ENCODE peak calls at places on chromosomes 6 and 20, in four cellular contexts. One of them, this sample, is unnamed.

GRCh38 chr20:32830437-32830836 is 10.7 kb downstream of the MAPRE1 start:
- DNase-seq in CD4-positive, alpha-beta memory T cell: no peak
- DNase-seq in adrenal gland: peak; percentile 61
- DNase-seq in gastrocnemius medialis: peak; percentile 50
- DNase-seq in this sample: peak; percentile 60

GRCh38 chr6:34143884-34144580 is 1.9 kb downstream of the GRM4 start:
- DNase-seq in CD4-positive, alpha-beta memory T cell: peak; percentile 26
- DNase-seq in adrenal gland: no peak
- DNase-seq in gastrocnemius medialis: no peak
- DNase-seq in this sample: no peak

GRCh38 chr6:28235912-28236452 is 10.9 kb downstream of the ZSCAN9 start:
- DNase-seq in CD4-positive, alpha-beta memory T cell: no peak
- DNase-seq in adrenal gland: no peak
- DNase-seq in gastrocnemius medialis: no peak
- DNase-seq in this sample: no peak

GRCh38 chr6:130932956-130933355 is 105.8 kb downstream of the SMLR1 start:
- DNase-seq in CD4-positive, alpha-beta memory T cell: no peak
- DNase-seq in adrenal gland: no peak
- DNase-seq in gastrocnemius medialis: no peak
- DNase-seq in this sample: no peak

GRCh38 chr20:12061471-12061870 is 143.8 kb downstream of the BTBD3 start:
- DNase-seq in CD4-positive, alpha-beta memory T cell: no peak
- DNase-seq in adrenal gland: no peak
- DNase-seq in gastrocnemius medialis: no peak
- DNase-seq in this sample: no peak

GRCh38 chr20:11544029-11544678 is 373.5 kb upstream of the BTBD3 start:
- DNase-seq in CD4-positive, alpha-beta memory T cell: no peak
- DNase-seq in adrenal gland: no peak
- DNase-seq in gastrocnemius medialis: no peak
- DNase-seq in this sample: no peak

GRCh38 chr6:162854734-162855191 is 127.0 kb downstream of the PACRG start:
- DNase-seq in CD4-positive, alpha-beta memory T cell: no peak
- DNase-seq in adrenal gland: no peak
- DNase-seq in gastrocnemius medialis: no peak
- DNase-seq in this sample: no peak

GRCh38 chr20:51428451-51429143 is 113.9 kb downstream of the NFATC2 start:
- DNase-seq in CD4-positive, alpha-beta memory T cell: no peak
- DNase-seq in adrenal gland: peak; percentile 33
- DNase-seq in gastrocnemius medialis: no peak
- DNase-seq in this sample: peak; percentile 76

GRCh38 chr20:14612389-14612788 is 275.0 kb upstream of the FLRT3 start:
- DNase-seq in CD4-positive, alpha-beta memory T cell: no peak
- DNase-seq in adrenal gland: no peak
- DNase-seq in gastrocnemius medialis: no peak
- DNase-seq in this sample: no peak

GRCh38 chr6:28657756-28658465 is 132.2 kb downstream of the GPX5 start:
- DNase-seq in CD4-positive, alpha-beta memory T cell: peak; percentile 21
- DNase-seq in adrenal gland: peak; percentile 64
- DNase-seq in gastrocnemius medialis: no peak
- DNase-seq in this sample: no peak

GRCh38 chr6:163341671-163342070 is 72.8 kb upstream of the QKI start:
- DNase-seq in CD4-positive, alpha-beta memory T cell: no peak
- DNase-seq in adrenal gland: no peak
- DNase-seq in gastrocnemius medialis: no peak
- DNase-seq in this sample: peak; percentile 39

GRCh38 chr20:43584448-43585138 is 6.1 kb upstream of the IFT52 start:
- DNase-seq in CD4-positive, alpha-beta memory T cell: no peak
- DNase-seq in adrenal gland: no peak
- DNase-seq in gastrocnemius medialis: no peak
- DNase-seq in this sample: peak; percentile 67

DNA sequence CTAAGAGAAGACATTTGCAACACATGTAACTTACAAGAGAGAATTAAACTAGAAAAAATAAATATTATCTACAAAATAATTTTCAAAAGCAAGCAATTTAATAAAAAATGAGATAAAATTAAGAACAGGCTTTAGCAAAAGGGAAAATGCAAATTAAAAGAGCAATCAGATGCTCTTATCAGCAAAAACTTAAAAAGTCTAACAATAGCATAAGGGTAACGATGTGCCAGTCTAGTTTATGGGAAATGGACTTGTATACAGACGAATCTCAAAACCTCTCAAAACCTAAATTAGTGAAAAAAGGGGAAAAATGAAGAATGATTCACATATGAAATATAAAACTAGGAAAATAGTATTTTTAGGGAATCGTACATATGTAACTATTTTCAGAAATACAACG is 1.1 kb upstream of the MANEA start:
- DNase-seq in CD4-positive, alpha-beta memory T cell: no peak
- DNase-seq in adrenal gland: no peak
- DNase-seq in gastrocnemius medialis: no peak
- DNase-seq in this sample: no peak
- H3K4me3 ChIP-seq in CD4-positive, alpha-beta memory T cell: peak overlapping the region; percentile 98
- H3K4me3 ChIP-seq in adrenal gland: no peak overlapping the region
- H3K4me3 ChIP-seq in gastrocnemius medialis: peak overlapping the region; percentile 88
- H3K4me3 ChIP-seq in this sample: peak overlapping the region; percentile 79

GRCh38 chr6:143971453-143971852 is 36.6 kb downstream of the PLAGL1 start:
- DNase-seq in CD4-positive, alpha-beta memory T cell: no peak
- DNase-seq in adrenal gland: no peak
- DNase-seq in gastrocnemius medialis: no peak
- DNase-seq in this sample: no peak

GRCh38 chr6:143969077-143969476 is 39.0 kb downstream of the PLAGL1 start:
- DNase-seq in CD4-positive, alpha-beta memory T cell: no peak
- DNase-seq in adrenal gland: no peak
- DNase-seq in gastrocnemius medialis: no peak
- DNase-seq in this sample: no peak

GRCh38 chr6:143973097-143973979 is 34.7 kb downstream of the PLAGL1 start:
- DNase-seq in CD4-positive, alpha-beta memory T cell: no peak
- DNase-seq in adrenal gland: no peak
- DNase-seq in gastrocnemius medialis: no peak
- DNase-seq in this sample: no peak

GRCh38 chr6:143967861-143968498 is 40.1 kb downstream of the PLAGL1 start:
- DNase-seq in CD4-positive, alpha-beta memory T cell: no peak
- DNase-seq in adrenal gland: no peak
- DNase-seq in gastrocnemius medialis: no peak
- DNase-seq in this sample: no peak

GRCh38 chr6:143970827-143971226 is 37.2 kb downstream of the PLAGL1 start:
- DNase-seq in CD4-positive, alpha-beta memory T cell: no peak
- DNase-seq in adrenal gland: no peak
- DNase-seq in gastrocnemius medialis: no peak
- DNase-seq in this sample: no peak
- H3K27me3 ChIP-seq in CD4-positive, alpha-beta memory T cell: no peaks in the 10 kb centered on the region
- H3K27me3 ChIP-seq in adrenal gland: no peaks in the 10 kb centered on the region
- H3K27me3 ChIP-seq in gastrocnemius medialis: no peaks in the 10 kb centered on the region
- H3K27me3 ChIP-seq in this sample: no peaks in the 10 kb centered on the region

GRCh38 chr6:75202676-75203131 is 3.1 kb downstream of the COL12A1 start:
- DNase-seq in CD4-positive, alpha-beta memory T cell: no peak
- DNase-seq in adrenal gland: no peak
- DNase-seq in gastrocnemius medialis: no peak
- DNase-seq in this sample: no peak
- H3K4me3 ChIP-seq in CD4-positive, alpha-beta memory T cell: no peak overlapping the region
- H3K4me3 ChIP-seq in adrenal gland: no peak overlapping the region
- H3K4me3 ChIP-seq in gastrocnemius medialis: peak overlapping the region; percentile 39
- H3K4me3 ChIP-seq in this sample: peak overlapping the region; percentile 57

GRCh38 chr6:166307981-166308768 is at the start of gene PRR18:
- DNase-seq in CD4-positive, alpha-beta memory T cell: no peak
- DNase-seq in adrenal gland: no peak
- DNase-seq in gastrocnemius medialis: no peak
- DNase-seq in this sample: no peak
- H3K27me3 ChIP-seq in CD4-positive, alpha-beta memory T cell: peaks cover 12% of the 10 kb centered on the region
- H3K27me3 ChIP-seq in adrenal gland: peaks cover 40% of the 10 kb centered on the region
- H3K27me3 ChIP-seq in gastrocnemius medialis: peaks cover 39% of the 10 kb centered on the region
- H3K27me3 ChIP-seq in this sample: no peaks in the 10 kb centered on the region

GRCh38 chr6:33018904-33019303 is 9.5 kb upstream of the HLA-DOA start:
- DNase-seq in CD4-positive, alpha-beta memory T cell: peak; percentile 28
- DNase-seq in adrenal gland: peak; percentile 82
- DNase-seq in gastrocnemius medialis: peak; percentile 58
- DNase-seq in this sample: peak; percentile 85
- H3K4me3 ChIP-seq in CD4-positive, alpha-beta memory T cell: peak overlapping the region; percentile 8
- H3K4me3 ChIP-seq in adrenal gland: no peak overlapping the region
- H3K4me3 ChIP-seq in gastrocnemius medialis: peak overlapping the region; percentile 36
- H3K4me3 ChIP-seq in this sample: peak overlapping the region; percentile 10

GRCh38 chr20:35224536-35224935 is 2.0 kb upstream of the MMP24 start:
- DNase-seq in CD4-positive, alpha-beta memory T cell: no peak
- DNase-seq in adrenal gland: no peak
- DNase-seq in gastrocnemius medialis: no peak
- DNase-seq in this sample: no peak
- H3K27me3 ChIP-seq in CD4-positive, alpha-beta memory T cell: peaks cover 8% of the 10 kb centered on the region
- H3K27me3 ChIP-seq in adrenal gland: no peaks in the 10 kb centered on the region
- H3K27me3 ChIP-seq in gastrocnemius medialis: peaks cover 19% of the 10 kb centered on the region
- H3K27me3 ChIP-seq in this sample: peaks cover 3% of the 10 kb centered on the region

DNA sequence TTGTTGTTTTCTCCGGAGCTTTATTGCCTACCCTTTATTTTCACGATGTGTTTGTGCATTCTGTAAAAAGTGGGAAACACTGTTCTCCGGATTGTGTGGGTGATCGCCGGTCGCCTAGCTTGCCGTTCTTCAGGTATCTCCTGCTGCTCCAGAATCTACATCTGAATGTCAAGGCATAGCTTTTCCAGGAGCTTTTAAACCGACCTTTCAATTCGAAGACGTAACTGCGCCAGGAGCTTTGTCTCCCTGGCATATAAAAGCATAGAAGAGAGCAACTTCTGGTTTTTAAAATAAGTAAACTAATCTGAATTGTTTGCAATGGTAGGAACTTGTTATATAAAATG is 96.0 kb downstream of the HFE start:
- DNase-seq in CD4-positive, alpha-beta memory T cell: no peak
- DNase-seq in adrenal gland: no peak
- DNase-seq in gastrocnemius medialis: no peak
- DNase-seq in this sample: no peak
- H3K4me3 ChIP-seq in CD4-positive, alpha-beta memory T cell: peak overlapping the region; percentile 2
- H3K4me3 ChIP-seq in adrenal gland: no peak overlapping the region
- H3K4me3 ChIP-seq in gastrocnemius medialis: peak overlapping the region; percentile 54
- H3K4me3 ChIP-seq in this sample: peak overlapping the region; percentile 61